ENCODE peak calls at places on chromosomes 16 and 17, in ten cellular contexts. O, S, I, U, M, H, Q, Z, D and E are unnamed samples.
A peak's percentile ranks its signal among the peaks of the same experiment; 100 is the strongest.

GRCh38 chr16:11145173-11145820 is 110.7 kb downstream of the SOCS1 start:
- DNase-seq in S (no peak), Z (no peak), I (no peak), H (no peak), M (no peak), U (no peak), D (no peak), Q (no peak), O (no peak), E (no peak)

GRCh38 chr16:88570691-88571092 is 489 bp downstream of the ZC3H18 start:
- DNase-seq in H (no peak), Z (no peak), D (no peak), I (peak; percentile 28), U (peak; percentile 56), M (no peak), O (no peak), S (no peak), Q (no peak), E (no peak)

GRCh38 chr17:2892305-2892971 is 96.2 kb downstream of the RAP1GAP2 start:
- DNase-seq in M (no peak), U (no peak), I (no peak), D (no peak), O (no peak), S (peak; percentile 91), Q (no peak), Z (peak; percentile 74), H (no peak), E (no peak)

GRCh38 chr16:30997000-30997886 is 12.2 kb downstream of the HSD3B7 start:
- DNase-seq in S (peak; percentile 83), Q (peak; percentile 74), M (peak; percentile 100), Z (peak; percentile 83), I (peak; percentile 78), U (peak; percentile 93), H (peak; percentile 45), O (peak; percentile 67), D (peak; percentile 70), E (peak; percentile 96)

GRCh38 chr16:31344712-31345111 is 10.3 kb upstream of the ITGAX start:
- DNase-seq in I (no peak), H (no peak), Q (no peak), Z (no peak), M (no peak), D (no peak), U (no peak), S (no peak), O (no peak), E (no peak)

GRCh38 chr17:33964344-33964979 is 290.6 kb upstream of the CCL2 start:
- DNase-seq in U (peak; percentile 64), O (no peak), I (no peak), Q (no peak), S (peak; percentile 52), D (peak; percentile 14), H (no peak), M (peak; percentile 48), Z (no peak), E (no peak)

GRCh38 chr16:54505479-54506247 is 219.1 kb upstream of the IRX3 start:
- DNase-seq in D (no peak), H (no peak), M (no peak), S (no peak), Z (no peak), U (no peak), Q (peak; percentile 44), O (no peak), I (no peak), E (no peak)

GRCh38 chr17:4980644-4981216 is 6.7 kb downstream of the CAMTA2 start:
- DNase-seq in S (peak; percentile 66), D (peak; percentile 73), O (no peak), Q (no peak), I (peak; percentile 21), U (peak; percentile 95), Z (no peak), M (peak; percentile 94), H (no peak), E (no peak)

GRCh38 chr17:10149573-10150399 is 48.6 kb downstream of the GAS7 start:
- DNase-seq in Z (no peak), M (no peak), H (no peak), U (no peak), Q (no peak), O (no peak), D (no peak), I (no peak), S (peak; percentile 44), E (no peak)

GRCh38 chr16:83603981-83604570 is 203.7 kb upstream of the HSBP1 start:
- DNase-seq in H (no peak), S (no peak), Q (no peak), M (no peak), I (no peak), O (no peak), U (no peak), Z (no peak), D (no peak), E (no peak)

GRCh38 chr17:40110457-40110856 is 10.1 kb upstream of the NR1D1 start:
- DNase-seq in I (no peak), U (no peak), O (no peak), M (no peak), Z (no peak), D (no peak), H (no peak), Q (peak; percentile 34), S (peak; percentile 35), E (no peak)

GRCh38 chr16:1779234-1779701 is 3.1 kb downstream of the SPSB3 start:
- DNase-seq in I (no peak), U (no peak), Z (no peak), Q (no peak), H (no peak), M (no peak), O (no peak), S (no peak), D (no peak), E (peak; percentile 71)

GRCh38 chr17:58202859-58203258 is 10.3 kb downstream of the EPX start:
- DNase-seq in S (no peak), H (no peak), O (no peak), U (no peak), Q (no peak), D (no peak), Z (no peak), M (peak; percentile 51), I (no peak), E (no peak)

GRCh38 chr16:64131423-64131822 is 990.4 kb downstream of the CDH11 start:
- DNase-seq in D (no peak), O (no peak), M (no peak), I (no peak), U (no peak), Z (no peak), Q (no peak), S (no peak), H (no peak), E (no peak)

GRCh38 chr17:44202756-44203155 is 3.1 kb upstream of the ATXN7L3 start:
- DNase-seq in Z (no peak), M (no peak), H (no peak), U (no peak), I (no peak), S (no peak), Q (no peak), O (no peak), D (no peak), E (no peak)

GRCh38 chr16:46961373-46962353 is 11.8 kb downstream of the DNAJA2 start:
- DNase-seq in Q (no peak), D (no peak), H (no peak), U (no peak), Z (no peak), M (no peak), S (no peak), I (no peak), O (no peak), E (no peak)

GRCh38 chr17:39920218-39921210 is 2.1 kb upstream of the GSDMB start:
- DNase-seq in M (peak; percentile 56), Q (no peak), D (no peak), H (no peak), Z (no peak), U (peak; percentile 19), S (no peak), I (peak; percentile 32), O (no peak), E (peak; percentile 76)

GRCh38 chr16:47666434-47666833 is 205.3 kb downstream of the PHKB start:
- DNase-seq in H (no peak), Q (no peak), O (no peak), S (no peak), Z (no peak), D (no peak), U (no peak), M (no peak), I (no peak), E (no peak)

GRCh38 chr16:10959161-10959560 is 14.8 kb downstream of the CLEC16A start:
- DNase-seq in S (no peak), M (no peak), D (no peak), Z (no peak), Q (no peak), I (no peak), H (no peak), O (no peak), U (no peak), E (no peak)

DNA sequence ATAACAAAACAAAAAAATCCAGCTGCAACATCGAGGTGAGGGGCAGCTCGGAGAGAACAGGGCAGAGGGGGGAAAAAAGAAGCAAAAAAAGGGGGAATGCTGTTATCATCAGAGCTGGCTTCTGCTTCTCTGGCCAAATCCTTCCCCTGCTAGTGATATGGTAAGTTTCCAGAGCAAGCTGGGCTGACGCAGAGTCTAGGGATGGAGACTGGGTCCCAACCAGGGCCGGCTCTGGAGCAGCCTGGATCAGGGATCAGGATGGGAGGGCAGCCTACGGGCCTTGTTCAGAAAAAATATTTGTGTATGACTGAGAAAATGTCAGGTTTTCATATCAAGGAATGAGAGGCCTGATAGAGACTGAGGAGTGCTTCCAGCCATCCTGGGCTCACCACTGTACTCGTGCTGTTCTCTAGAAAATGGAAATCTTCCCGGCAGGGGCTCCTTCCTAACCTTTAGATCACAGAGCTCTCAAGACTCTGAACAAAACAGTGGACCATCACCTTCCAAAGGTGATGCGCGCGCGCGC is 726 bp upstream of the C1QTNF1 start:
- DNase-seq in D (no peak), H (no peak), I (no peak), S (no peak), Z (no peak), Q (no peak), O (no peak), M (peak; percentile 47), U (peak; percentile 31), E (peak; percentile 33)
- H3K27me3 ChIP-seq in D (peaks cover 14% of the 10 kb centered on the region), H (no peaks in the 10 kb centered on the region), I (peaks cover 31% of the 10 kb centered on the region), S (peaks cover 8% of the 10 kb centered on the region), Z (peaks cover 52% of the 10 kb centered on the region), Q (no peaks in the 10 kb centered on the region), O (no peaks in the 10 kb centered on the region), M (peaks cover 55% of the 10 kb centered on the region), U (peaks cover 69% of the 10 kb centered on the region), E (no peaks in the 10 kb centered on the region)

GRCh38 chr16:51153275-51153991 is 2.4 kb upstream of the SALL1 start:
- DNase-seq in H (no peak), U (peak; percentile 62), O (no peak), D (no peak), S (no peak), I (no peak), Z (no peak), Q (no peak), M (peak; percentile 68), E (no peak)
- H3K27me3 ChIP-seq in H (peaks cover 14% of the 10 kb centered on the region), U (peaks cover 75% of the 10 kb centered on the region), O (peaks cover 8% of the 10 kb centered on the region), D (peaks cover 13% of the 10 kb centered on the region), S (peaks cover 60% of the 10 kb centered on the region), I (peaks cover 89% of the 10 kb centered on the region), Z (peaks cover 100% of the 10 kb centered on the region), Q (peaks cover 25% of the 10 kb centered on the region), M (peaks cover 58% of the 10 kb centered on the region), E (peaks cover 92% of the 10 kb centered on the region)

GRCh38 chr17:76542566-76542971 is 2.7 kb downstream of the PRCD start:
- DNase-seq in U (peak; percentile 1), D (no peak), Q (no peak), M (peak; percentile 29), I (no peak), O (no peak), H (no peak), S (no peak), Z (no peak), E (peak; percentile 64)
- H3K27me3 ChIP-seq in U (peaks cover 25% of the 10 kb centered on the region), D (peaks cover 6% of the 10 kb centered on the region), Q (no peaks in the 10 kb centered on the region), M (peaks cover 21% of the 10 kb centered on the region), I (peaks cover 38% of the 10 kb centered on the region), O (peaks cover 3% of the 10 kb centered on the region), H (peaks cover 5% of the 10 kb centered on the region), S (peaks cover 10% of the 10 kb centered on the region), Z (peaks cover 63% of the 10 kb centered on the region), E (no peaks in the 10 kb centered on the region)

GRCh38 chr16:66337434-66338188 is 28.9 kb upstream of the CDH5 start:
- DNase-seq in U (no peak), H (no peak), S (no peak), O (no peak), Q (no peak), I (no peak), Z (no peak), M (no peak), D (no peak), E (no peak)
- H3K27me3 ChIP-seq in U (no peaks in the 10 kb centered on the region), H (no peaks in the 10 kb centered on the region), S (no peaks in the 10 kb centered on the region), O (no peaks in the 10 kb centered on the region), Q (no peaks in the 10 kb centered on the region), I (no peaks in the 10 kb centered on the region), Z (peaks cover 17% of the 10 kb centered on the region), M (no peaks in the 10 kb centered on the region), D (peaks cover 6% of the 10 kb centered on the region), E (no peaks in the 10 kb centered on the region)